ENCODE peak calls at places on chromosomes 4 and X, in seven cellular contexts. One of them, this sample, is unnamed.

GRCh38 chr4:6885953-6886557 is 23.6 kb upstream of the TBC1D14 start:
- DNase-seq in RWPE1: no peak
- DNase-seq in right cardiac atrium: peak
- DNase-seq in activated T-helper 1 cell treated with anti-CD3 and anti-CD28 coated beads, Interleukin-12 subunit alpha, Interleukin-12 subunit beta, Interleukin-2, Interleukin-4 antibody, amounts not matched to agents 30 ng/mL and 10 ng/mL and 1 ng/mL, durations not matched to agents 14 hours and 24 hours and 36 hours: no peak
- DNase-seq in stimulated activated CD8-positive, alpha-beta memory T cell treated with anti-CD3 and anti-CD28 coated beads, Interleukin-2, amount 100 ng/mL, for 48 hours: no peak
- DNase-seq in GM20000: no peak
- DNase-seq in NCI-H2171 treated with DMSO at 0.1 percent for 48 hours: peak
- DNase-seq in this sample: peak

GRCh38 chrX:155068165-155068564 is 2.8 kb downstream of the CMC4 start:
- DNase-seq in right cardiac atrium: no peak
- DNase-seq in stimulated activated CD8-positive, alpha-beta memory T cell treated with anti-CD3 and anti-CD28 coated beads, Interleukin-2, amount 100 ng/mL, for 48 hours: no peak
- DNase-seq in RWPE1: no peak
- DNase-seq in NCI-H2171 treated with DMSO at 0.1 percent for 48 hours: no peak
- DNase-seq in GM20000: no peak
- DNase-seq in activated T-helper 1 cell treated with anti-CD3 and anti-CD28 coated beads, Interleukin-12 subunit alpha, Interleukin-12 subunit beta, Interleukin-2, Interleukin-4 antibody, amounts not matched to agents 30 ng/mL and 10 ng/mL and 1 ng/mL, durations not matched to agents 14 hours and 24 hours and 36 hours: no peak
- DNase-seq in this sample: no peak

GRCh38 chr4:19329631-19330030 is 922.1 kb upstream of the SLIT2 start:
- DNase-seq in activated T-helper 1 cell treated with anti-CD3 and anti-CD28 coated beads, Interleukin-12 subunit alpha, Interleukin-12 subunit beta, Interleukin-2, Interleukin-4 antibody, amounts not matched to agents 30 ng/mL and 10 ng/mL and 1 ng/mL, durations not matched to agents 14 hours and 24 hours and 36 hours: no peak
- DNase-seq in RWPE1: no peak
- DNase-seq in right cardiac atrium: no peak
- DNase-seq in GM20000: no peak
- DNase-seq in NCI-H2171 treated with DMSO at 0.1 percent for 48 hours: peak
- DNase-seq in stimulated activated CD8-positive, alpha-beta memory T cell treated with anti-CD3 and anti-CD28 coated beads, Interleukin-2, amount 100 ng/mL, for 48 hours: no peak
- DNase-seq in this sample: no peak

GRCh38 chr4:65502151-65502691 is 168.1 kb downstream of the EPHA5 start:
- DNase-seq in right cardiac atrium: no peak
- DNase-seq in activated T-helper 1 cell treated with anti-CD3 and anti-CD28 coated beads, Interleukin-12 subunit alpha, Interleukin-12 subunit beta, Interleukin-2, Interleukin-4 antibody, amounts not matched to agents 30 ng/mL and 10 ng/mL and 1 ng/mL, durations not matched to agents 14 hours and 24 hours and 36 hours: no peak
- DNase-seq in RWPE1: no peak
- DNase-seq in GM20000: no peak
- DNase-seq in NCI-H2171 treated with DMSO at 0.1 percent for 48 hours: no peak
- DNase-seq in stimulated activated CD8-positive, alpha-beta memory T cell treated with anti-CD3 and anti-CD28 coated beads, Interleukin-2, amount 100 ng/mL, for 48 hours: no peak
- DNase-seq in this sample: no peak

GRCh38 chrX:136162827-136163427 is 15.6 kb downstream of the FHL1 start:
- DNase-seq in NCI-H2171 treated with DMSO at 0.1 percent for 48 hours: peak
- DNase-seq in RWPE1: peak
- DNase-seq in stimulated activated CD8-positive, alpha-beta memory T cell treated with anti-CD3 and anti-CD28 coated beads, Interleukin-2, amount 100 ng/mL, for 48 hours: no peak
- DNase-seq in GM20000: peak
- DNase-seq in activated T-helper 1 cell treated with anti-CD3 and anti-CD28 coated beads, Interleukin-12 subunit alpha, Interleukin-12 subunit beta, Interleukin-2, Interleukin-4 antibody, amounts not matched to agents 30 ng/mL and 10 ng/mL and 1 ng/mL, durations not matched to agents 14 hours and 24 hours and 36 hours: peak
- DNase-seq in right cardiac atrium: peak
- DNase-seq in this sample: peak

GRCh38 chr4:26985836-26986235 is 125.2 kb downstream of the STIM2 start:
- DNase-seq in RWPE1: no peak
- DNase-seq in stimulated activated CD8-positive, alpha-beta memory T cell treated with anti-CD3 and anti-CD28 coated beads, Interleukin-2, amount 100 ng/mL, for 48 hours: no peak
- DNase-seq in NCI-H2171 treated with DMSO at 0.1 percent for 48 hours: no peak
- DNase-seq in right cardiac atrium: no peak
- DNase-seq in GM20000: peak
- DNase-seq in activated T-helper 1 cell treated with anti-CD3 and anti-CD28 coated beads, Interleukin-12 subunit alpha, Interleukin-12 subunit beta, Interleukin-2, Interleukin-4 antibody, amounts not matched to agents 30 ng/mL and 10 ng/mL and 1 ng/mL, durations not matched to agents 14 hours and 24 hours and 36 hours: peak
- DNase-seq in this sample: no peak

GRCh38 chr4:112170451-112170993 is 25.3 kb downstream of the FAM241A start:
- DNase-seq in right cardiac atrium: no peak
- DNase-seq in RWPE1: peak
- DNase-seq in stimulated activated CD8-positive, alpha-beta memory T cell treated with anti-CD3 and anti-CD28 coated beads, Interleukin-2, amount 100 ng/mL, for 48 hours: no peak
- DNase-seq in GM20000: no peak
- DNase-seq in NCI-H2171 treated with DMSO at 0.1 percent for 48 hours: no peak
- DNase-seq in activated T-helper 1 cell treated with anti-CD3 and anti-CD28 coated beads, Interleukin-12 subunit alpha, Interleukin-12 subunit beta, Interleukin-2, Interleukin-4 antibody, amounts not matched to agents 30 ng/mL and 10 ng/mL and 1 ng/mL, durations not matched to agents 14 hours and 24 hours and 36 hours: no peak
- DNase-seq in this sample: no peak

GRCh38 chrX:40030205-40030604 is 67.6 kb downstream of the BCOR start:
- DNase-seq in RWPE1: no peak
- DNase-seq in NCI-H2171 treated with DMSO at 0.1 percent for 48 hours: no peak
- DNase-seq in GM20000: no peak
- DNase-seq in stimulated activated CD8-positive, alpha-beta memory T cell treated with anti-CD3 and anti-CD28 coated beads, Interleukin-2, amount 100 ng/mL, for 48 hours: no peak
- DNase-seq in activated T-helper 1 cell treated with anti-CD3 and anti-CD28 coated beads, Interleukin-12 subunit alpha, Interleukin-12 subunit beta, Interleukin-2, Interleukin-4 antibody, amounts not matched to agents 30 ng/mL and 10 ng/mL and 1 ng/mL, durations not matched to agents 14 hours and 24 hours and 36 hours: no peak
- DNase-seq in right cardiac atrium: no peak
- DNase-seq in this sample: no peak

GRCh38 chr4:95304898-95305297 is 243.9 kb downstream of the UNC5C start:
- DNase-seq in GM20000: no peak
- DNase-seq in stimulated activated CD8-positive, alpha-beta memory T cell treated with anti-CD3 and anti-CD28 coated beads, Interleukin-2, amount 100 ng/mL, for 48 hours: no peak
- DNase-seq in NCI-H2171 treated with DMSO at 0.1 percent for 48 hours: no peak
- DNase-seq in right cardiac atrium: no peak
- DNase-seq in RWPE1: no peak
- DNase-seq in activated T-helper 1 cell treated with anti-CD3 and anti-CD28 coated beads, Interleukin-12 subunit alpha, Interleukin-12 subunit beta, Interleukin-2, Interleukin-4 antibody, amounts not matched to agents 30 ng/mL and 10 ng/mL and 1 ng/mL, durations not matched to agents 14 hours and 24 hours and 36 hours: no peak
- DNase-seq in this sample: no peak

GRCh38 chr4:85700362-85700761 is 225.4 kb downstream of the ARHGAP24 start:
- DNase-seq in NCI-H2171 treated with DMSO at 0.1 percent for 48 hours: no peak
- DNase-seq in right cardiac atrium: no peak
- DNase-seq in activated T-helper 1 cell treated with anti-CD3 and anti-CD28 coated beads, Interleukin-12 subunit alpha, Interleukin-12 subunit beta, Interleukin-2, Interleukin-4 antibody, amounts not matched to agents 30 ng/mL and 10 ng/mL and 1 ng/mL, durations not matched to agents 14 hours and 24 hours and 36 hours: no peak
- DNase-seq in RWPE1: no peak
- DNase-seq in stimulated activated CD8-positive, alpha-beta memory T cell treated with anti-CD3 and anti-CD28 coated beads, Interleukin-2, amount 100 ng/mL, for 48 hours: no peak
- DNase-seq in GM20000: no peak
- DNase-seq in this sample: no peak

GRCh38 chr4:168585168-168586091 is 88.6 kb downstream of the PALLD start:
- DNase-seq in GM20000: peak
- DNase-seq in NCI-H2171 treated with DMSO at 0.1 percent for 48 hours: peak
- DNase-seq in right cardiac atrium: peak
- DNase-seq in stimulated activated CD8-positive, alpha-beta memory T cell treated with anti-CD3 and anti-CD28 coated beads, Interleukin-2, amount 100 ng/mL, for 48 hours: no peak
- DNase-seq in RWPE1: peak
- DNase-seq in activated T-helper 1 cell treated with anti-CD3 and anti-CD28 coated beads, Interleukin-12 subunit alpha, Interleukin-12 subunit beta, Interleukin-2, Interleukin-4 antibody, amounts not matched to agents 30 ng/mL and 10 ng/mL and 1 ng/mL, durations not matched to agents 14 hours and 24 hours and 36 hours: no peak
- DNase-seq in this sample: peak

GRCh38 chr4:61532324-61532723 is 332.2 kb downstream of the ADGRL3 start:
- DNase-seq in GM20000: no peak
- DNase-seq in activated T-helper 1 cell treated with anti-CD3 and anti-CD28 coated beads, Interleukin-12 subunit alpha, Interleukin-12 subunit beta, Interleukin-2, Interleukin-4 antibody, amounts not matched to agents 30 ng/mL and 10 ng/mL and 1 ng/mL, durations not matched to agents 14 hours and 24 hours and 36 hours: no peak
- DNase-seq in NCI-H2171 treated with DMSO at 0.1 percent for 48 hours: no peak
- DNase-seq in RWPE1: no peak
- DNase-seq in stimulated activated CD8-positive, alpha-beta memory T cell treated with anti-CD3 and anti-CD28 coated beads, Interleukin-2, amount 100 ng/mL, for 48 hours: no peak
- DNase-seq in right cardiac atrium: peak
- DNase-seq in this sample: no peak

GRCh38 chrX:31237189-31237588 is 165.3 kb upstream of the FTHL17 start:
- DNase-seq in activated T-helper 1 cell treated with anti-CD3 and anti-CD28 coated beads, Interleukin-12 subunit alpha, Interleukin-12 subunit beta, Interleukin-2, Interleukin-4 antibody, amounts not matched to agents 30 ng/mL and 10 ng/mL and 1 ng/mL, durations not matched to agents 14 hours and 24 hours and 36 hours: no peak
- DNase-seq in NCI-H2171 treated with DMSO at 0.1 percent for 48 hours: no peak
- DNase-seq in RWPE1: no peak
- DNase-seq in right cardiac atrium: no peak
- DNase-seq in GM20000: no peak
- DNase-seq in stimulated activated CD8-positive, alpha-beta memory T cell treated with anti-CD3 and anti-CD28 coated beads, Interleukin-2, amount 100 ng/mL, for 48 hours: no peak
- DNase-seq in this sample: no peak

GRCh38 chrX:153782324-153782723 is 1.5 kb downstream of the SRPK3 start:
- DNase-seq in stimulated activated CD8-positive, alpha-beta memory T cell treated with anti-CD3 and anti-CD28 coated beads, Interleukin-2, amount 100 ng/mL, for 48 hours: no peak
- DNase-seq in NCI-H2171 treated with DMSO at 0.1 percent for 48 hours: peak
- DNase-seq in GM20000: no peak
- DNase-seq in RWPE1: no peak
- DNase-seq in right cardiac atrium: no peak
- DNase-seq in activated T-helper 1 cell treated with anti-CD3 and anti-CD28 coated beads, Interleukin-12 subunit alpha, Interleukin-12 subunit beta, Interleukin-2, Interleukin-4 antibody, amounts not matched to agents 30 ng/mL and 10 ng/mL and 1 ng/mL, durations not matched to agents 14 hours and 24 hours and 36 hours: no peak
- DNase-seq in this sample: no peak

GRCh38 chr4:38190717-38191178 is 230.6 kb downstream of the PTTG2 start:
- DNase-seq in GM20000: no peak
- DNase-seq in stimulated activated CD8-positive, alpha-beta memory T cell treated with anti-CD3 and anti-CD28 coated beads, Interleukin-2, amount 100 ng/mL, for 48 hours: no peak
- DNase-seq in RWPE1: peak
- DNase-seq in NCI-H2171 treated with DMSO at 0.1 percent for 48 hours: no peak
- DNase-seq in activated T-helper 1 cell treated with anti-CD3 and anti-CD28 coated beads, Interleukin-12 subunit alpha, Interleukin-12 subunit beta, Interleukin-2, Interleukin-4 antibody, amounts not matched to agents 30 ng/mL and 10 ng/mL and 1 ng/mL, durations not matched to agents 14 hours and 24 hours and 36 hours: no peak
- DNase-seq in right cardiac atrium: peak
- DNase-seq in this sample: no peak

GRCh38 chrX:118420462-118420861 is 74.6 kb downstream of the WDR44 start:
- DNase-seq in stimulated activated CD8-positive, alpha-beta memory T cell treated with anti-CD3 and anti-CD28 coated beads, Interleukin-2, amount 100 ng/mL, for 48 hours: no peak
- DNase-seq in RWPE1: peak
- DNase-seq in activated T-helper 1 cell treated with anti-CD3 and anti-CD28 coated beads, Interleukin-12 subunit alpha, Interleukin-12 subunit beta, Interleukin-2, Interleukin-4 antibody, amounts not matched to agents 30 ng/mL and 10 ng/mL and 1 ng/mL, durations not matched to agents 14 hours and 24 hours and 36 hours: no peak
- DNase-seq in NCI-H2171 treated with DMSO at 0.1 percent for 48 hours: no peak
- DNase-seq in GM20000: peak
- DNase-seq in right cardiac atrium: no peak
- DNase-seq in this sample: no peak